ENCODE peak calls at places on chromosomes 1 and 21, in six cellular contexts. One of them, this sample, is unnamed.

GRCh38 chr1:163174524-163175437 is 27.9 kb downstream of the RGS5 start:
- DNase-seq in GM13977: peak
- DNase-seq in NCI-H446 treated with DMSO at 0.1 percent for 48 hours: peak
- DNase-seq in EL: peak
- DNase-seq in progenitor cell of endocrine pancreas: peak
- DNase-seq in nephron progenitor cell: peak
- DNase-seq in this sample: peak

GRCh38 chr1:193549067-193549466 is 362.7 kb upstream of the B3GALT2 start:
- DNase-seq in EL: no peak
- DNase-seq in nephron progenitor cell: no peak
- DNase-seq in progenitor cell of endocrine pancreas: no peak
- DNase-seq in NCI-H446 treated with DMSO at 0.1 percent for 48 hours: no peak
- DNase-seq in GM13977: no peak
- DNase-seq in this sample: no peak

GRCh38 chr1:52842643-52843310 is at the start of gene ZYG11A:
- DNase-seq in progenitor cell of endocrine pancreas: peak
- DNase-seq in nephron progenitor cell: peak
- DNase-seq in NCI-H446 treated with DMSO at 0.1 percent for 48 hours: peak
- DNase-seq in EL: peak
- DNase-seq in GM13977: peak
- DNase-seq in this sample: peak

GRCh38 chr1:26645734-26646133 is 50.1 kb upstream of the ARID1A start:
- DNase-seq in NCI-H446 treated with DMSO at 0.1 percent for 48 hours: no peak
- DNase-seq in progenitor cell of endocrine pancreas: no peak
- DNase-seq in GM13977: no peak
- DNase-seq in nephron progenitor cell: no peak
- DNase-seq in EL: no peak
- DNase-seq in this sample: no peak

GRCh38 chr1:167083066-167083682 is 7.0 kb downstream of the GPA33 start:
- DNase-seq in GM13977: no peak
- DNase-seq in nephron progenitor cell: no peak
- DNase-seq in EL: no peak
- DNase-seq in NCI-H446 treated with DMSO at 0.1 percent for 48 hours: no peak
- DNase-seq in progenitor cell of endocrine pancreas: no peak
- DNase-seq in this sample: no peak

GRCh38 chr1:26994020-26994745 is 691 bp downstream of the TRNP1 start:
- DNase-seq in NCI-H446 treated with DMSO at 0.1 percent for 48 hours: no peak
- DNase-seq in EL: no peak
- DNase-seq in progenitor cell of endocrine pancreas: peak
- DNase-seq in nephron progenitor cell: peak
- DNase-seq in GM13977: peak
- DNase-seq in this sample: peak

GRCh38 chr1:228147768-228148167 is 2.0 kb upstream of the GJC2 start:
- DNase-seq in NCI-H446 treated with DMSO at 0.1 percent for 48 hours: no peak
- DNase-seq in progenitor cell of endocrine pancreas: no peak
- DNase-seq in GM13977: no peak
- DNase-seq in EL: no peak
- DNase-seq in nephron progenitor cell: no peak
- DNase-seq in this sample: no peak

GRCh38 chr21:25963186-25963585 is 207.4 kb downstream of the APP start:
- DNase-seq in GM13977: no peak
- DNase-seq in progenitor cell of endocrine pancreas: no peak
- DNase-seq in nephron progenitor cell: no peak
- DNase-seq in EL: peak
- DNase-seq in NCI-H446 treated with DMSO at 0.1 percent for 48 hours: peak
- DNase-seq in this sample: no peak

GRCh38 chr21:41952568-41953248 is 1.1 kb downstream of the C2CD2 start:
- DNase-seq in NCI-H446 treated with DMSO at 0.1 percent for 48 hours: no peak
- DNase-seq in nephron progenitor cell: peak
- DNase-seq in progenitor cell of endocrine pancreas: no peak
- DNase-seq in EL: no peak
- DNase-seq in GM13977: no peak
- DNase-seq in this sample: peak

GRCh38 chr1:159889821-159890252 is 10.1 kb downstream of the CFAP45 start:
- DNase-seq in progenitor cell of endocrine pancreas: no peak
- DNase-seq in NCI-H446 treated with DMSO at 0.1 percent for 48 hours: peak
- DNase-seq in GM13977: peak
- DNase-seq in EL: peak
- DNase-seq in nephron progenitor cell: no peak
- DNase-seq in this sample: no peak

GRCh38 chr1:64983110-64983509 is 16.8 kb upstream of the JAK1 start:
- DNase-seq in NCI-H446 treated with DMSO at 0.1 percent for 48 hours: no peak
- DNase-seq in EL: peak
- DNase-seq in progenitor cell of endocrine pancreas: no peak
- DNase-seq in GM13977: no peak
- DNase-seq in nephron progenitor cell: no peak
- DNase-seq in this sample: peak

GRCh38 chr1:12143631-12144155 is 23.1 kb upstream of the TNFRSF1B start:
- DNase-seq in EL: peak
- DNase-seq in NCI-H446 treated with DMSO at 0.1 percent for 48 hours: no peak
- DNase-seq in GM13977: no peak
- DNase-seq in nephron progenitor cell: no peak
- DNase-seq in progenitor cell of endocrine pancreas: no peak
- DNase-seq in this sample: no peak

GRCh38 chr21:36917487-36918158 is 48.8 kb downstream of the HLCS start:
- DNase-seq in NCI-H446 treated with DMSO at 0.1 percent for 48 hours: no peak
- DNase-seq in nephron progenitor cell: no peak
- DNase-seq in GM13977: no peak
- DNase-seq in EL: peak
- DNase-seq in progenitor cell of endocrine pancreas: no peak
- DNase-seq in this sample: no peak

GRCh38 chr1:53115403-53116306 is 26.8 kb downstream of the SLC1A7 start:
- DNase-seq in GM13977: no peak
- DNase-seq in NCI-H446 treated with DMSO at 0.1 percent for 48 hours: no peak
- DNase-seq in nephron progenitor cell: peak
- DNase-seq in EL: no peak
- DNase-seq in progenitor cell of endocrine pancreas: peak
- DNase-seq in this sample: peak

This sample was measured in retina.